ENCODE peak calls at places on chromosomes 11 and 22, in seven cellular contexts. One of them, this sample, is unnamed.

GRCh38 chr11:124039557-124039956 is 1.6 kb downstream of the OR10G7 start:
- DNase-seq in breast epithelium: no peak
- DNase-seq in iPS-NIHi11: no peak
- DNase-seq in midbrain: no peak
- DNase-seq in HepG2: no peak
- DNase-seq in HuH-7: no peak
- DNase-seq in fibroblast of the aortic adventitia: no peak
- DNase-seq in this sample: no peak

GRCh38 chr11:125968363-125968762 is 22.5 kb downstream of the VSIG10L2 start:
- DNase-seq in breast epithelium: no peak
- DNase-seq in iPS-NIHi11: no peak
- DNase-seq in midbrain: no peak
- DNase-seq in HepG2: peak
- DNase-seq in HuH-7: no peak
- DNase-seq in fibroblast of the aortic adventitia: no peak
- DNase-seq in this sample: no peak

GRCh38 chr11:63813563-63814382 is 517 bp downstream of the SPINDOC start:
- DNase-seq in breast epithelium: no peak
- DNase-seq in iPS-NIHi11: peak
- DNase-seq in midbrain: peak
- DNase-seq in HepG2: no peak
- DNase-seq in HuH-7: peak
- DNase-seq in fibroblast of the aortic adventitia: peak
- DNase-seq in this sample: peak

GRCh38 chr11:18012314-18012905 is 437 bp downstream of the SERGEF start:
- DNase-seq in breast epithelium: no peak
- DNase-seq in iPS-NIHi11: peak
- DNase-seq in midbrain: peak
- DNase-seq in HepG2: peak
- DNase-seq in HuH-7: peak
- DNase-seq in fibroblast of the aortic adventitia: peak
- DNase-seq in this sample: peak

GRCh38 chr11:58060535-58060934 is 29.8 kb downstream of the OR6Q1 start:
- DNase-seq in breast epithelium: no peak
- DNase-seq in iPS-NIHi11: no peak
- DNase-seq in midbrain: no peak
- DNase-seq in HepG2: no peak
- DNase-seq in HuH-7: no peak
- DNase-seq in fibroblast of the aortic adventitia: peak
- DNase-seq in this sample: no peak

GRCh38 chr11:68549789-68550484 is 89.4 kb downstream of the PPP6R3 start:
- DNase-seq in breast epithelium: no peak
- DNase-seq in iPS-NIHi11: no peak
- DNase-seq in midbrain: no peak
- DNase-seq in HepG2: no peak
- DNase-seq in HuH-7: no peak
- DNase-seq in fibroblast of the aortic adventitia: peak
- DNase-seq in this sample: no peak

GRCh38 chr22:36301384-36301828 is 48.5 kb downstream of the APOL1 start:
- DNase-seq in breast epithelium: peak
- DNase-seq in iPS-NIHi11: peak
- DNase-seq in midbrain: peak
- DNase-seq in HepG2: peak
- DNase-seq in HuH-7: peak
- DNase-seq in fibroblast of the aortic adventitia: peak
- DNase-seq in this sample: peak

GRCh38 chr22:30429887-30430286 is 4.3 kb downstream of the MTFP1 start:
- DNase-seq in breast epithelium: no peak
- DNase-seq in iPS-NIHi11: no peak
- DNase-seq in midbrain: no peak
- DNase-seq in HepG2: no peak
- DNase-seq in HuH-7: no peak
- DNase-seq in fibroblast of the aortic adventitia: no peak
- DNase-seq in this sample: no peak

GRCh38 chr11:82229346-82229745 is 504.3 kb downstream of the FAM181B start:
- DNase-seq in breast epithelium: no peak
- DNase-seq in iPS-NIHi11: peak
- DNase-seq in midbrain: peak
- DNase-seq in HepG2: peak
- DNase-seq in HuH-7: no peak
- DNase-seq in fibroblast of the aortic adventitia: peak
- DNase-seq in this sample: peak

This sample was measured in Caco-2.